ENCODE peak calls at places on chromosomes 16 and 17, in nine cellular contexts. G is activated B cell treated with CpG ODN at 0.5 μM for 24 hours; U is stimulated activated naive CD8-positive, alpha-beta T cell treated with anti-CD3 and anti-CD28 coated beads, Interleukin-15, amount 100 ng/mL, for 72 hours; Q is substantia nigra; T is activated T-helper 1 cell treated with anti-CD3 and anti-CD28 coated beads, Interleukin-2, amount 50 U/mL, for 16 hours; X is stimulated activated CD4-positive, alpha-beta T cell treated with anti-CD3 and anti-CD28 coated beads, Interleukin-1b, Interleukin-23, amount 100 ng/mL, for 24 hours; Y is SHP77 treated with DMSO at 0.1 percent for 48 hours; B is activated T-cell treated with anti-CD3 and anti-CD28 coated beads for 24 hours; M is HTR-8/SVneo. P is an unnamed sample.
A peak's percentile ranks its signal among the peaks of the same experiment; 100 is the strongest.

GRCh38 chr16:62256406-62256805 is 220.2 kb upstream of the CDH8 start:
- DNase-seq in G (no peak), U (no peak), Q (no peak), T (no peak), X (no peak), Y (no peak), B (no peak), M (no peak), P (no peak)

GRCh38 chr16:86519649-86520316 is 9.5 kb downstream of the FOXF1 start:
- DNase-seq in G (peak; percentile 43), U (peak; percentile 41), Q (peak; percentile 26), T (peak; percentile 22), X (peak; percentile 36), Y (peak; percentile 2), B (peak; percentile 45), M (peak; percentile 79), P (peak; percentile 62)

GRCh38 chr17:63786961-63787711 is 13.2 kb downstream of the DDX42 start:
- DNase-seq in G (no peak), U (no peak), Q (no peak), T (no peak), X (no peak), Y (no peak), B (no peak), M (no peak), P (no peak)

GRCh38 chr17:22516861-22517636 is 824.7 kb downstream of the KCNJ18 start:
- DNase-seq in G (no peak), U (no peak), Q (no peak), T (no peak), X (no peak), Y (no peak), B (no peak), M (no peak), P (no peak)

GRCh38 chr17:15442316-15443185 is 24.9 kb downstream of the CDRT4 start:
- DNase-seq in G (no peak), U (no peak), Q (no peak), T (no peak), X (no peak), Y (no peak), B (no peak), M (no peak), P (no peak)

GRCh38 chr16:35255816-35256215 is 1796.4 kb downstream of the TP53TG3F start:
- DNase-seq in G (no peak), U (no peak), Q (no peak), T (no peak), X (no peak), Y (no peak), B (no peak), M (no peak), P (no peak)

GRCh38 chr16:86565644-86566511 is 751 bp upstream of the FOXC2 start:
- DNase-seq in G (no peak), U (no peak), Q (no peak), T (no peak), X (no peak), Y (no peak), B (no peak), M (no peak), P (no peak)

GRCh38 chr17:32503251-32504165 is 16.7 kb downstream of the CDK5R1 start:
- DNase-seq in G (no peak), U (peak; percentile 47), Q (no peak), T (no peak), X (no peak), Y (no peak), B (no peak), M (no peak), P (peak; percentile 91)

GRCh38 chr17:5694507-5694906 is 110.2 kb upstream of the NLRP1 start:
- DNase-seq in G (no peak), U (no peak), Q (no peak), T (no peak), X (no peak), Y (no peak), B (no peak), M (no peak), P (no peak)

GRCh38 chr17:77795685-77796084 is 162.8 kb upstream of the TNRC6C start:
- DNase-seq in G (no peak), U (no peak), Q (no peak), T (no peak), X (no peak), Y (no peak), B (no peak), M (no peak), P (no peak)

GRCh38 chr17:77528516-77529327 is 388.0 kb downstream of the SEC14L1 start:
- DNase-seq in G (no peak), U (peak; percentile 53), Q (no peak), T (no peak), X (peak; percentile 2), Y (no peak), B (peak; percentile 16), M (peak; percentile 68), P (no peak)

P was measured in OCI-LY7.